ENCODE peak calls at places on chromosome 13, in nine cellular contexts. J is HL-60; Z is astrocyte of the cerebellum; N is neural crest cell; F is CD8-positive, alpha-beta T cell; I is left ventricle myocardium inferior; Y is fibroblast of pulmonary artery; B is AG10803; L is GM12865. M is an unnamed sample.

GRCh38 chr13:26442541-26442940 is 114.9 kb upstream of the WASF3 start:
- DNase-seq in I (no peak), L (no peak), N (no peak), F (no peak), Y (peak; percentile 22), Z (no peak), B (peak; percentile 75), J (no peak), M (no peak)

GRCh38 chr13:80740076-80740475 is 399.1 kb upstream of the SPRY2 start:
- DNase-seq in N (no peak), L (no peak), B (no peak), Y (no peak), I (no peak), F (no peak), J (no peak), Z (no peak), M (no peak)

GRCh38 chr13:51923983-51924539 is 62.3 kb downstream of the CCDC70 start:
- DNase-seq in J (no peak), L (no peak), Y (no peak), Z (no peak), F (no peak), I (no peak), N (no peak), B (no peak), M (no peak)

GRCh38 chr13:98207411-98207810 is 30.3 kb upstream of the RNF113B start:
- DNase-seq in N (no peak), Y (no peak), L (no peak), F (no peak), I (no peak), B (peak; percentile 36), Z (no peak), J (no peak), M (no peak)

GRCh38 chr13:111974065-111974640 is 92.8 kb upstream of the SOX1 start:
- DNase-seq in I (no peak), N (no peak), Y (no peak), J (no peak), L (no peak), Z (no peak), F (no peak), B (no peak), M (no peak)

GRCh38 chr13:49220035-49220855 is at the start of gene MLNR:
- DNase-seq in L (peak; percentile 11), F (peak; percentile 50), Z (no peak), N (peak; percentile 33), Y (no peak), I (no peak), B (peak; percentile 12), J (no peak), M (peak; percentile 52)

GRCh38 chr13:91072511-91072910 is 275.0 kb upstream of the MIR17HG start:
- DNase-seq in N (no peak), L (no peak), I (no peak), Y (no peak), J (no peak), F (no peak), B (no peak), Z (no peak), M (no peak)

GRCh38 chr13:25890671-25891212 is 161.1 kb downstream of the SHISA2 start:
- DNase-seq in L (no peak), Z (no peak), Y (peak; percentile 13), N (no peak), F (no peak), J (peak; percentile 35), B (no peak), I (no peak), M (no peak)

GRCh38 chr13:42361701-42362100 is 89.7 kb downstream of the AKAP11 start:
- DNase-seq in N (no peak), B (no peak), F (no peak), I (no peak), Y (no peak), L (no peak), Z (no peak), J (no peak), M (no peak)

GRCh38 chr13:59415498-59415897 is 748.2 kb downstream of the DIAPH3 start:
- DNase-seq in F (no peak), N (no peak), Z (no peak), L (no peak), B (no peak), Y (no peak), J (no peak), I (no peak), M (no peak)

GRCh38 chr13:35850569-35850968 is 280.6 kb downstream of the DCLK1 start:
- DNase-seq in Z (no peak), N (no peak), F (no peak), J (no peak), Y (no peak), I (no peak), B (no peak), L (no peak), M (no peak)
- TF ChIP-seq CTCF in Z (no peak), N (no peak), F (no peak), J (no peak), Y (no peak), I (no peak), B (no peak), L (no peak), M (no peak)

GRCh38 chr13:61470801-61471200 is 55.2 kb upstream of the PCDH20 start:
- DNase-seq in Z (no peak), I (no peak), F (no peak), N (no peak), B (no peak), L (no peak), J (no peak), Y (no peak), M (no peak)

GRCh38 chr13:61463027-61463426 is 47.4 kb upstream of the PCDH20 start:
- DNase-seq in L (no peak), I (no peak), J (no peak), Z (no peak), B (no peak), F (no peak), Y (no peak), N (no peak), M (no peak)

GRCh38 chr13:61466280-61466679 is 50.6 kb upstream of the PCDH20 start:
- DNase-seq in B (no peak), Z (no peak), Y (no peak), J (no peak), F (no peak), I (no peak), N (no peak), L (no peak), M (no peak)
- TF ChIP-seq CTCF in B (no peak), Z (peak; percentile 14), Y (no peak), J (no peak), F (no peak), I (peak; percentile 36), N (peak; percentile 37), L (no peak), M (peak; percentile 46)

GRCh38 chr13:41060723-41061074 is 610 bp upstream of the WBP4 start:
- DNase-seq in F (peak; percentile 84), B (peak; percentile 84), L (peak; percentile 94), J (no peak), I (peak; percentile 82), Z (peak; percentile 55), Y (no peak), N (peak; percentile 78), M (peak; percentile 64)

GRCh38 chr13:41061075-41061913 is at the start of gene WBP4:
- DNase-seq in L (peak; percentile 96), J (peak; percentile 87), B (peak; percentile 93), Z (peak; percentile 88), F (peak; percentile 82), I (peak; percentile 94), N (peak; percentile 94), Y (peak; percentile 97), M (peak; percentile 90)

GRCh38 chr13:41058229-41059070 is 2.9 kb upstream of the WBP4 start:
- DNase-seq in B (no peak), I (no peak), Z (peak; percentile 23), F (no peak), Y (no peak), L (no peak), J (no peak), N (no peak), M (no peak)

GRCh38 chr13:41059466-41059865 is 1.8 kb upstream of the WBP4 start:
- DNase-seq in J (no peak), B (peak; percentile 20), Z (no peak), L (peak; percentile 25), N (no peak), F (no peak), Y (no peak), I (no peak), M (no peak)

GRCh38 chr13:41059896-41060722 is 1.2 kb upstream of the WBP4 start:
- DNase-seq in J (peak; percentile 77), N (peak; percentile 80), L (peak; percentile 93), Z (peak; percentile 68), B (peak; percentile 90), Y (peak; percentile 86), I (peak; percentile 91), F (peak; percentile 63), M (peak; percentile 86)
- TF ChIP-seq CTCF in J (no peak), N (peak; percentile 37), L (peak; percentile 27), Z (peak; percentile 29), B (peak; percentile 40), Y (peak; percentile 13), I (peak; percentile 38), F (no peak), M (peak; percentile 23)

GRCh38 chr13:21470785-21471184 is 11.7 kb upstream of the ZDHHC20 start:
- DNase-seq in J (no peak), Z (no peak), N (no peak), F (no peak), Y (no peak), B (no peak), L (no peak), I (no peak), M (no peak)
- TF ChIP-seq CTCF in J (no peak), Z (no peak), N (no peak), F (no peak), Y (no peak), B (no peak), L (no peak), I (no peak), M (no peak)

DNA sequence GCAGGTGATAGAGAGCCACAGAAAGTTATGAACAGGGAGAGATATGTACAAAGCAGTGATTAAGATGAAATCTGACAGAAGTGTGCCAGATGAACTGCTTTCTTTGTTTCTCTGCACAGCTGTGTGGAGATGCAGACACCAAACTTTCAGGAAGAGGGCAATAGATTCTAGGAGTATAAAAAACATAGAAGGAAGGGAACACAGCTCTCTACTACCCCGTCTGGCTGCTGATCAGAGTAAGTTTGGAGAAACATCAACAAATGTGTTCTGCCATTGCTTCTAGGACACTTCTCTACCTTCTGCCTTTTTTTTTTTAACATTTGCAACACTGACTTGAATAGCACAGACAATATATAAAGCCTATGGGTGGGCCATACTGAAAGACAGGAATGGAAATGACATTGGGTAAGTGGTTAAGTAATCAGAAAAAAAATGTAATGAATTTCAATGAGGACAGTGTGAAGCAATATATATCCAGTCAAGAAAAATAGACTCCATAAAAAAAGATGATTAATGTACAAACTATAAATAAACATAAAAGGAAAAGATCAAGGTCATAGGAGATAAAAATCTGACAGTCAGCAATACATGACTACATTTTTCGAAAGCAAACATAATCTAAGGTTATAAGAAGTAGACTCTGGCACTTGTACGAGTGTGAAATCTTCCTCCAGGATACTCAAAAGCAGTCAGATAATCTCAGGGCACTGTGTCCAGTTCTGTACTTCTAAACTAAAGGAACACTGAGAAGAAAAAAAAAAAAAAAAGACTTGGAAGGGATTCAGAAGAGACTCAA is 21.4 kb downstream of the NUFIP1 start:
- DNase-seq in L (no peak), Y (peak; percentile 63), J (no peak), I (no peak), F (no peak), N (no peak), B (peak; percentile 51), Z (peak; percentile 18), M (no peak)
- TF ChIP-seq CTCF in L (no peak), Y (peak; percentile 56), J (no peak), I (peak; percentile 26), F (no peak), N (peak; percentile 47), B (peak; percentile 56), Z (peak; percentile 44), M (no peak)

GRCh38 chr13:99980201-99981114 is 1.1 kb upstream of the ZIC2 start:
- DNase-seq in B (peak; percentile 60), J (no peak), L (peak; percentile 79), N (no peak), I (peak; percentile 61), F (peak; percentile 65), Z (no peak), Y (peak; percentile 64), M (peak; percentile 45)
- TF ChIP-seq CTCF in B (no peak), J (no peak), L (no peak), N (no peak), I (no peak), F (no peak), Z (no peak), Y (no peak), M (peak; percentile 14)

M was measured in progenitor cell of endocrine pancreas.